ENCODE peak calls at places on chromosomes 6 and 20, in five cellular contexts. One of them, this sample, is unnamed.

GRCh38 chr6:34022250-34022872 is 123.5 kb downstream of the GRM4 start:
- DNase-seq in NCI-H345: no peak
- DNase-seq in D341Med: no peak
- DNase-seq in NCI-H460: no peak
- DNase-seq in SW 1271: no peak
- DNase-seq in this sample: peak

GRCh38 chr6:123849406-123849805 is 45.7 kb downstream of the NKAIN2 start:
- DNase-seq in NCI-H345: no peak
- DNase-seq in D341Med: no peak
- DNase-seq in NCI-H460: no peak
- DNase-seq in SW 1271: no peak
- DNase-seq in this sample: no peak

GRCh38 chr6:118755941-118756646 is 104.7 kb upstream of the CEP85L start:
- DNase-seq in NCI-H345: no peak
- DNase-seq in D341Med: no peak
- DNase-seq in NCI-H460: no peak
- DNase-seq in SW 1271: no peak
- DNase-seq in this sample: no peak

GRCh38 chr20:64110411-64111068 is 3.2 kb upstream of the NPBWR2 start:
- DNase-seq in NCI-H345: no peak
- DNase-seq in D341Med: no peak
- DNase-seq in NCI-H460: no peak
- DNase-seq in SW 1271: no peak
- DNase-seq in this sample: peak

GRCh38 chr20:4925842-4926530 is 75.3 kb downstream of the SLC23A2 start:
- DNase-seq in NCI-H345: no peak
- DNase-seq in D341Med: no peak
- DNase-seq in NCI-H460: no peak
- DNase-seq in SW 1271: no peak
- DNase-seq in this sample: peak

GRCh38 chr6:3510617-3511016 is 53.8 kb upstream of the SLC22A23 start:
- DNase-seq in NCI-H345: no peak
- DNase-seq in D341Med: no peak
- DNase-seq in NCI-H460: no peak
- DNase-seq in SW 1271: no peak
- DNase-seq in this sample: no peak

GRCh38 chr6:16426241-16426640 is 187.9 kb downstream of the GMPR start:
- DNase-seq in NCI-H345: no peak
- DNase-seq in D341Med: no peak
- DNase-seq in NCI-H460: no peak
- DNase-seq in SW 1271: no peak
- DNase-seq in this sample: no peak

GRCh38 chr20:50401587-50402343 is 108.4 kb upstream of the PTPN1 start:
- DNase-seq in NCI-H345: no peak
- DNase-seq in D341Med: no peak
- DNase-seq in NCI-H460: no peak
- DNase-seq in SW 1271: no peak
- DNase-seq in this sample: peak

GRCh38 chr6:11890849-11891248 is 112.2 kb upstream of the ADTRP start:
- DNase-seq in NCI-H345: no peak
- DNase-seq in D341Med: no peak
- DNase-seq in NCI-H460: no peak
- DNase-seq in SW 1271: no peak
- DNase-seq in this sample: no peak

GRCh38 chr6:45718901-45719300 is 296.8 kb downstream of the CLIC5 start:
- DNase-seq in NCI-H345: no peak
- DNase-seq in D341Med: no peak
- DNase-seq in NCI-H460: no peak
- DNase-seq in SW 1271: no peak
- DNase-seq in this sample: no peak

GRCh38 chr6:100100776-100101175 is 106.8 kb upstream of the MCHR2 start:
- DNase-seq in NCI-H345: no peak
- DNase-seq in D341Med: no peak
- DNase-seq in NCI-H460: no peak
- DNase-seq in SW 1271: no peak
- DNase-seq in this sample: no peak

GRCh38 chr6:45454008-45454911 is 76.5 kb upstream of the SUPT3H start:
- DNase-seq in NCI-H345: no peak
- DNase-seq in D341Med: no peak
- DNase-seq in NCI-H460: no peak
- DNase-seq in SW 1271: peak
- DNase-seq in this sample: no peak

GRCh38 chr6:43698584-43699349 is 11.2 kb upstream of the MRPS18A start:
- DNase-seq in NCI-H345: no peak
- DNase-seq in D341Med: no peak
- DNase-seq in NCI-H460: no peak
- DNase-seq in SW 1271: no peak
- DNase-seq in this sample: peak

GRCh38 chr20:55095745-55096450 is 620.5 kb downstream of the DOK5 start:
- DNase-seq in NCI-H345: no peak
- DNase-seq in D341Med: no peak
- DNase-seq in NCI-H460: no peak
- DNase-seq in SW 1271: no peak
- DNase-seq in this sample: no peak

GRCh38 chr6:40715501-40716403 is 128.6 kb upstream of the LRFN2 start:
- DNase-seq in NCI-H345: peak
- DNase-seq in D341Med: no peak
- DNase-seq in NCI-H460: no peak
- DNase-seq in SW 1271: no peak
- DNase-seq in this sample: no peak

GRCh38 chr6:26025047-26025893 is 62.0 kb upstream of the HFE start:
- DNase-seq in NCI-H345: no peak
- DNase-seq in D341Med: no peak
- DNase-seq in NCI-H460: peak
- DNase-seq in SW 1271: peak
- DNase-seq in this sample: peak

GRCh38 chr6:4320860-4321259 is 185.5 kb upstream of the ECI2 start:
- DNase-seq in NCI-H345: no peak
- DNase-seq in D341Med: peak
- DNase-seq in NCI-H460: peak
- DNase-seq in SW 1271: peak
- DNase-seq in this sample: no peak

GRCh38 chr6:120675886-120676285 is 658.4 kb downstream of the TBC1D32 start:
- DNase-seq in NCI-H345: no peak
- DNase-seq in D341Med: no peak
- DNase-seq in NCI-H460: peak
- DNase-seq in SW 1271: no peak
- DNase-seq in this sample: no peak

GRCh38 chr6:12483712-12484111 is 193.6 kb downstream of the EDN1 start:
- DNase-seq in NCI-H345: no peak
- DNase-seq in D341Med: no peak
- DNase-seq in NCI-H460: peak
- DNase-seq in SW 1271: peak
- DNase-seq in this sample: no peak

GRCh38 chr20:36542516-36543186 is 1.3 kb downstream of the MYL9 start:
- DNase-seq in NCI-H345: no peak
- DNase-seq in D341Med: peak
- DNase-seq in NCI-H460: no peak
- DNase-seq in SW 1271: no peak
- DNase-seq in this sample: no peak

GRCh38 chr6:88367248-88367647 is 201.1 kb upstream of the CNR1 start:
- DNase-seq in NCI-H345: no peak
- DNase-seq in D341Med: no peak
- DNase-seq in NCI-H460: no peak
- DNase-seq in SW 1271: no peak
- DNase-seq in this sample: no peak

GRCh38 chr20:33532753-33533459 is 43.0 kb downstream of the CBFA2T2 start:
- DNase-seq in NCI-H345: no peak
- DNase-seq in D341Med: peak
- DNase-seq in NCI-H460: no peak
- DNase-seq in SW 1271: no peak
- DNase-seq in this sample: no peak